ENCODE peak calls at places on chromosomes 4 and X, in nine cellular contexts. One of them, this sample, is unnamed.

GRCh38 chr4:37232315-37232714 is 12.2 kb upstream of the NWD2 start:
- DNase-seq in RWPE1: no peak
- DNase-seq in GM23338: no peak
- DNase-seq in GM13976: no peak
- DNase-seq in K562: no peak
- DNase-seq in Calu3: no peak
- DNase-seq in A549: no peak
- DNase-seq in left ventricle myocardium inferior: no peak
- DNase-seq in pancreas: no peak
- DNase-seq in this sample: no peak

GRCh38 chrX:19747672-19748610 is 139.5 kb downstream of the SH3KBP1 start:
- DNase-seq in RWPE1: no peak
- DNase-seq in GM23338: no peak
- DNase-seq in GM13976: no peak
- DNase-seq in K562: no peak
- DNase-seq in Calu3: no peak
- DNase-seq in A549: no peak
- DNase-seq in left ventricle myocardium inferior: peak; percentile 13
- DNase-seq in pancreas: no peak
- DNase-seq in this sample: no peak

GRCh38 chr4:77862478-77863216 is at the start of gene MRPL1:
- DNase-seq in RWPE1: peak; percentile 89
- DNase-seq in GM23338: peak; percentile 98
- DNase-seq in GM13976: peak; percentile 74
- DNase-seq in K562: peak; percentile 75
- DNase-seq in Calu3: peak; percentile 80
- DNase-seq in A549: peak; percentile 74
- DNase-seq in left ventricle myocardium inferior: peak; percentile 88
- DNase-seq in pancreas: peak; percentile 88
- DNase-seq in this sample: peak; percentile 97

GRCh38 chr4:94349193-94349592 is 6.6 kb upstream of the HPGDS start:
- DNase-seq in RWPE1: no peak
- DNase-seq in GM23338: no peak
- DNase-seq in GM13976: no peak
- DNase-seq in K562: no peak
- DNase-seq in Calu3: no peak
- DNase-seq in A549: no peak
- DNase-seq in left ventricle myocardium inferior: no peak
- DNase-seq in pancreas: no peak
- DNase-seq in this sample: no peak

GRCh38 chrX:113512700-113513395 is 672.2 kb upstream of the AMOT start:
- DNase-seq in RWPE1: peak; percentile 42
- DNase-seq in GM23338: no peak
- DNase-seq in GM13976: no peak
- DNase-seq in K562: no peak
- DNase-seq in Calu3: peak; percentile 6
- DNase-seq in A549: no peak
- DNase-seq in left ventricle myocardium inferior: no peak
- DNase-seq in pancreas: no peak
- DNase-seq in this sample: peak; percentile 51

GRCh38 chrX:134459683-134460004 is 321 bp upstream of the HPRT1 start:
- DNase-seq in RWPE1: no peak
- DNase-seq in GM23338: no peak
- DNase-seq in GM13976: no peak
- DNase-seq in K562: no peak
- DNase-seq in Calu3: no peak
- DNase-seq in A549: no peak
- DNase-seq in left ventricle myocardium inferior: no peak
- DNase-seq in pancreas: no peak
- DNase-seq in this sample: no peak

GRCh38 chr4:168440442-168441264 is 39.6 kb downstream of the DDX60L start:
- DNase-seq in RWPE1: peak; percentile 40
- DNase-seq in GM23338: no peak
- DNase-seq in GM13976: no peak
- DNase-seq in K562: no peak
- DNase-seq in Calu3: peak; percentile 43
- DNase-seq in A549: peak; percentile 77
- DNase-seq in left ventricle myocardium inferior: no peak
- DNase-seq in pancreas: no peak
- DNase-seq in this sample: peak; percentile 67

GRCh38 chr4:1656986-1657385 is 27.1 kb downstream of the FAM53A start:
- DNase-seq in RWPE1: no peak
- DNase-seq in GM23338: no peak
- DNase-seq in GM13976: no peak
- DNase-seq in K562: no peak
- DNase-seq in Calu3: no peak
- DNase-seq in A549: no peak
- DNase-seq in left ventricle myocardium inferior: no peak
- DNase-seq in pancreas: no peak
- DNase-seq in this sample: no peak

GRCh38 chr4:7616193-7616592 is 181.5 kb upstream of the PSAPL1 start:
- DNase-seq in RWPE1: no peak
- DNase-seq in GM23338: no peak
- DNase-seq in GM13976: no peak
- DNase-seq in K562: no peak
- DNase-seq in Calu3: no peak
- DNase-seq in A549: no peak
- DNase-seq in left ventricle myocardium inferior: no peak
- DNase-seq in pancreas: no peak
- DNase-seq in this sample: no peak

GRCh38 chr4:56086073-56086521 is 137.4 kb downstream of the CEP135 start:
- DNase-seq in RWPE1: no peak
- DNase-seq in GM23338: peak; percentile 58
- DNase-seq in GM13976: no peak
- DNase-seq in K562: no peak
- DNase-seq in Calu3: no peak
- DNase-seq in A549: no peak
- DNase-seq in left ventricle myocardium inferior: no peak
- DNase-seq in pancreas: no peak
- DNase-seq in this sample: no peak

DNA sequence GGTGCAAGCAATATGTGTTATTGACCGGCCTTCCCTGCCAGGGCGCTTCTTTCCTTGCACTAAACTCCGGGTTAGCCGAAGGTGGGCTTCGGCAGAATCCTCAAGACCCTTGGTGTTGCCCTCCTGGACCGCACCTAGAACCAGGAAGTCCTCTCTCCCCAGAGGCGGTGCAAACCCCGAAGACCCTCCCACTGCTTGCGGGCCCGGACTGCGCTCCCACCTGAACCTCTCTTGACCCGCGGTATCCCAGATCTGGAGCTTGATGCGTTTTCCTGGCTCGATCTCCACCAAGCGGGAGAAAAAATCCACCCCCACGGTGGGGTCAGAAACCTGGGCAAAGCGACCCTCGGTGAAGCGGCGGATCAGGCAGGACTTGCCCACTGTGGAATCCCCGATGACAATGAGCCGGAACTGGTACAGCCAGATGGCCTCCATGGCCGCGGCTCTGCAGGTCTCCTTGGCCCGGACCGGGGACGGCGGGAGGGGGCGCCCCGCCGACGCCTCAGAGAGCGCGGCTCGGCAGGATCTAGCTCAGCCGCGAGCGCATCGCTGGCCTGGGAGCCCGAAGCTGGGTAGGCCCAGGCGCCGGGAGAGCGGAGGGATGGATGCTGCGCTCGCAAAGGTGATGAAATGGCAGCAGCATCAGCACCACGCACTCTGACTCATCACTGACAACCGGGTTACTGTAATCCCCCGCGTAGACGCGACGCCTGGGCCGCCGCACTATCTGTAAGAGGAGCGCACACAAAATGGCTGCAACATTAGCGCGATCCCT is at the start of gene RAB39B:
- DNase-seq in RWPE1: peak; percentile 30
- DNase-seq in GM23338: peak; percentile 80
- DNase-seq in GM13976: peak; percentile 71
- DNase-seq in K562: no peak
- DNase-seq in Calu3: peak; percentile 52
- DNase-seq in A549: peak; percentile 51
- DNase-seq in left ventricle myocardium inferior: peak; percentile 39
- DNase-seq in pancreas: peak; percentile 31
- DNase-seq in this sample: peak; percentile 75
- TF ChIP-seq CTCF in RWPE1: no peak
- TF ChIP-seq CTCF in GM23338: no peak
- TF ChIP-seq CTCF in GM13976: peak; percentile 11
- TF ChIP-seq CTCF in K562: no peak
- TF ChIP-seq CTCF in Calu3: no peak
- TF ChIP-seq CTCF in A549: peak; percentile 10
- TF ChIP-seq CTCF in left ventricle myocardium inferior: no peak
- TF ChIP-seq CTCF in pancreas: no peak
- TF ChIP-seq CTCF in this sample: no peak

GRCh38 chr4:109873791-109874514 is 26.0 kb downstream of the LRIT3 start:
- DNase-seq in RWPE1: no peak
- DNase-seq in GM23338: no peak
- DNase-seq in GM13976: no peak
- DNase-seq in K562: no peak
- DNase-seq in Calu3: no peak
- DNase-seq in A549: no peak
- DNase-seq in left ventricle myocardium inferior: no peak
- DNase-seq in pancreas: peak; percentile 23
- DNase-seq in this sample: peak; percentile 89

GRCh38 chr4:109870061-109870460 is 22.2 kb downstream of the LRIT3 start:
- DNase-seq in RWPE1: no peak
- DNase-seq in GM23338: no peak
- DNase-seq in GM13976: no peak
- DNase-seq in K562: no peak
- DNase-seq in Calu3: no peak
- DNase-seq in A549: no peak
- DNase-seq in left ventricle myocardium inferior: no peak
- DNase-seq in pancreas: no peak
- DNase-seq in this sample: no peak

GRCh38 chr4:109875106-109875505 is 27.2 kb downstream of the LRIT3 start:
- DNase-seq in RWPE1: no peak
- DNase-seq in GM23338: no peak
- DNase-seq in GM13976: no peak
- DNase-seq in K562: no peak
- DNase-seq in Calu3: no peak
- DNase-seq in A549: no peak
- DNase-seq in left ventricle myocardium inferior: no peak
- DNase-seq in pancreas: no peak
- DNase-seq in this sample: peak; percentile 62

GRCh38 chr4:109872065-109872464 is 24.2 kb downstream of the LRIT3 start:
- DNase-seq in RWPE1: no peak
- DNase-seq in GM23338: no peak
- DNase-seq in GM13976: no peak
- DNase-seq in K562: no peak
- DNase-seq in Calu3: no peak
- DNase-seq in A549: no peak
- DNase-seq in left ventricle myocardium inferior: no peak
- DNase-seq in pancreas: no peak
- DNase-seq in this sample: no peak

GRCh38 chr4:109872950-109873656 is 25.2 kb downstream of the LRIT3 start:
- DNase-seq in RWPE1: no peak
- DNase-seq in GM23338: no peak
- DNase-seq in GM13976: no peak
- DNase-seq in K562: no peak
- DNase-seq in Calu3: no peak
- DNase-seq in A549: no peak
- DNase-seq in left ventricle myocardium inferior: no peak
- DNase-seq in pancreas: no peak
- DNase-seq in this sample: no peak
- TF ChIP-seq CTCF in RWPE1: no peak
- TF ChIP-seq CTCF in GM23338: no peak
- TF ChIP-seq CTCF in GM13976: no peak
- TF ChIP-seq CTCF in K562: no peak
- TF ChIP-seq CTCF in Calu3: no peak
- TF ChIP-seq CTCF in A549: no peak
- TF ChIP-seq CTCF in left ventricle myocardium inferior: no peak
- TF ChIP-seq CTCF in pancreas: no peak
- TF ChIP-seq CTCF in this sample: no peak

DNA sequence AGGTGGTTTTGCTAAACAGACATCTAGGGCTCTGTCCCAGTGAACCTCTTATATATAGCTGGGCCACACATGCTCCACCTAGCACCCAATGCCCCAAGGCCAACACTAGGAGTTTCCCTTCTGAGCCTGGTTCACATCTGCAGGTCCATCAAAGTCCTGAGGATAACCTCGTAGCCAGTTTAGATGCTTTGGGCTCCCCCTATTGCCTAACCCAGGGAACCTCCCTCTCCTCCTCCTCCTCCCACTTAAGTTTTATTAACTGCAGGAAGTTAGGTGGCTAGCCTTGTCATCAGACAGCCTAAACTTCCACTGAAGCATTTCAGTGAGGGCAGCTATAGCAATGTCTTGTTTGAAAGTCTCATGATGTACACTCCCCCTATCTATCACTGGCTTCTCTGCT is 88.0 kb downstream of the GUCY2F start:
- DNase-seq in RWPE1: peak; percentile 6
- DNase-seq in GM23338: peak; percentile 52
- DNase-seq in GM13976: no peak
- DNase-seq in K562: peak; percentile 6
- DNase-seq in Calu3: no peak
- DNase-seq in A549: no peak
- DNase-seq in left ventricle myocardium inferior: no peak
- DNase-seq in pancreas: no peak
- DNase-seq in this sample: peak; percentile 9
- TF ChIP-seq CTCF in RWPE1: no peak
- TF ChIP-seq CTCF in GM23338: peak; percentile 66
- TF ChIP-seq CTCF in GM13976: no peak
- TF ChIP-seq CTCF in K562: peak; percentile 23
- TF ChIP-seq CTCF in Calu3: no peak
- TF ChIP-seq CTCF in A549: no peak
- TF ChIP-seq CTCF in left ventricle myocardium inferior: no peak
- TF ChIP-seq CTCF in pancreas: no peak
- TF ChIP-seq CTCF in this sample: no peak

GRCh38 chr4:71050809-71051208 is 57.4 kb downstream of the DCK start:
- DNase-seq in RWPE1: peak; percentile 3
- DNase-seq in GM23338: no peak
- DNase-seq in GM13976: no peak
- DNase-seq in K562: no peak
- DNase-seq in Calu3: no peak
- DNase-seq in A549: no peak
- DNase-seq in left ventricle myocardium inferior: no peak
- DNase-seq in pancreas: no peak
- DNase-seq in this sample: no peak
- TF ChIP-seq CTCF in RWPE1: no peak
- TF ChIP-seq CTCF in GM23338: no peak
- TF ChIP-seq CTCF in GM13976: no peak
- TF ChIP-seq CTCF in K562: no peak
- TF ChIP-seq CTCF in Calu3: no peak
- TF ChIP-seq CTCF in A549: no peak
- TF ChIP-seq CTCF in left ventricle myocardium inferior: peak; percentile 23
- TF ChIP-seq CTCF in pancreas: no peak
- TF ChIP-seq CTCF in this sample: no peak

GRCh38 chr4:52979821-52980590 is 117.9 kb downstream of the RASL11B start:
- DNase-seq in RWPE1: no peak
- DNase-seq in GM23338: no peak
- DNase-seq in GM13976: no peak
- DNase-seq in K562: no peak
- DNase-seq in Calu3: no peak
- DNase-seq in A549: no peak
- DNase-seq in left ventricle myocardium inferior: no peak
- DNase-seq in pancreas: no peak
- DNase-seq in this sample: peak; percentile 68
- TF ChIP-seq CTCF in RWPE1: no peak
- TF ChIP-seq CTCF in GM23338: peak; percentile 38
- TF ChIP-seq CTCF in GM13976: no peak
- TF ChIP-seq CTCF in K562: no peak
- TF ChIP-seq CTCF in Calu3: no peak
- TF ChIP-seq CTCF in A549: no peak
- TF ChIP-seq CTCF in left ventricle myocardium inferior: no peak
- TF ChIP-seq CTCF in pancreas: no peak
- TF ChIP-seq CTCF in this sample: no peak

GRCh38 chrX:10636337-10636736 is 16.0 kb upstream of the MID1 start:
- DNase-seq in RWPE1: peak; percentile 55
- DNase-seq in GM23338: peak; percentile 72
- DNase-seq in GM13976: no peak
- DNase-seq in K562: peak; percentile 6
- DNase-seq in Calu3: peak; percentile 56
- DNase-seq in A549: peak; percentile 71
- DNase-seq in left ventricle myocardium inferior: no peak
- DNase-seq in pancreas: no peak
- DNase-seq in this sample: peak; percentile 58
- TF ChIP-seq CTCF in RWPE1: peak; percentile 63
- TF ChIP-seq CTCF in GM23338: peak; percentile 80
- TF ChIP-seq CTCF in GM13976: no peak
- TF ChIP-seq CTCF in K562: peak; percentile 48
- TF ChIP-seq CTCF in Calu3: peak; percentile 28
- TF ChIP-seq CTCF in A549: peak; percentile 90
- TF ChIP-seq CTCF in left ventricle myocardium inferior: peak; percentile 68
- TF ChIP-seq CTCF in pancreas: no peak
- TF ChIP-seq CTCF in this sample: peak; percentile 75

This sample was measured in epithelial cell of esophagus.